ENCODE peak calls at places on chromosome 16, in ten cellular contexts. S is colonic mucosa; B is cardiac muscle cell; Z is Karpas-422; V is OCI-LY7; U is CD8-positive, alpha-beta T cell; K is HCT116; L is heart left ventricle; E is mesendoderm; H is Peyer's patch. Q is an unnamed sample. For H3K4me1, the result is how much of the 10 kb centered on the place peaks cover.

GRCh38 chr16:72493681-72494415 is 321.9 kb upstream of the PMFBP1 start:
- DNase-seq in U (no peak), Z (no peak), S (no peak), V (no peak), E (no peak), B (no peak), K (no peak), H (no peak), L (no peak), Q (no peak)

GRCh38 chr16:16111639-16112038 is 111.7 kb downstream of the ABCC6 start:
- DNase-seq in H (no peak), S (no peak), U (no peak), L (no peak), B (no peak), V (no peak), Z (no peak), E (no peak), K (no peak), Q (no peak)

GRCh38 chr16:81500833-81501521 is 56.4 kb downstream of the CMIP start:
- DNase-seq in V (no peak), Z (peak), E (no peak), L (no peak), S (no peak), H (no peak), K (no peak), U (no peak), B (no peak), Q (peak)

GRCh38 chr16:82754716-82755513 is 128.1 kb downstream of the CDH13 start:
- DNase-seq in E (no peak), L (no peak), K (no peak), S (no peak), Z (no peak), U (no peak), B (no peak), V (no peak), H (no peak), Q (no peak)

GRCh38 chr16:7160093-7160492 is 172.6 kb upstream of the RBFOX1 start:
- DNase-seq in Z (no peak), S (no peak), K (no peak), V (no peak), E (no peak), L (no peak), B (no peak), U (no peak), H (no peak), Q (no peak)

GRCh38 chr16:102060-102855 is 24.2 kb downstream of the MPG start:
- DNase-seq in K (no peak), H (no peak), E (no peak), L (peak), V (no peak), Z (no peak), B (no peak), S (no peak), U (no peak), Q (peak)

GRCh38 chr16:11333696-11334095 is 11.6 kb upstream of the RMI2 start:
- DNase-seq in U (no peak), V (no peak), S (no peak), K (no peak), E (no peak), Z (no peak), H (no peak), L (no peak), B (no peak), Q (peak)

GRCh38 chr16:87014112-87014511 is 303.1 kb downstream of the C16orf95 start:
- DNase-seq in L (no peak), E (no peak), B (no peak), S (no peak), H (no peak), K (no peak), V (no peak), Z (no peak), U (no peak), Q (no peak)

GRCh38 chr16:3509470-3509928 is 8.7 kb downstream of the CLUAP1 start:
- DNase-seq in H (peak), U (peak), V (no peak), E (no peak), S (peak), Z (no peak), B (no peak), K (no peak), L (no peak), Q (peak)

GRCh38 chr16:77531741-77532140 is 96.9 kb upstream of the ADAMTS18 start:
- DNase-seq in E (no peak), Z (no peak), K (no peak), B (no peak), H (no peak), V (no peak), L (no peak), S (no peak), U (no peak), Q (no peak)

GRCh38 chr16:48158296-48158695 is 2.5 kb upstream of the ABCC12 start:
- DNase-seq in H (no peak), V (no peak), Z (peak), K (peak), E (peak), S (no peak), B (no peak), L (no peak), U (no peak), Q (no peak)

GRCh38 chr16:73951541-73951940 is 345.1 kb upstream of the PSMD7 start:
- DNase-seq in B (peak), Z (no peak), L (peak), K (no peak), S (peak), U (no peak), E (no peak), V (no peak), H (no peak), Q (no peak)

GRCh38 chr16:86651823-86652222 is 73.5 kb downstream of the FOXL1 start:
- DNase-seq in Z (no peak), H (no peak), S (no peak), K (no peak), L (no peak), U (no peak), E (no peak), V (no peak), B (no peak), Q (no peak)

GRCh38 chr16:74568961-74569631 is 37.8 kb downstream of the GLG1 start:
- DNase-seq in B (no peak), U (no peak), L (no peak), S (no peak), V (no peak), K (no peak), H (no peak), E (no peak), Z (no peak), Q (no peak)

GRCh38 chr16:1474047-1474446 is 781 bp downstream of the CLCN7 start:
- DNase-seq in V (no peak), U (no peak), E (peak), K (no peak), S (no peak), L (no peak), H (no peak), B (no peak), Z (no peak), Q (no peak)

GRCh38 chr16:73080931-73081330 is 33.0 kb upstream of the ZFHX3 start:
- DNase-seq in K (no peak), E (no peak), Z (no peak), B (no peak), U (no peak), L (no peak), S (no peak), V (no peak), H (no peak), Q (no peak)

GRCh38 chr16:78310990-78311561 is 211.6 kb downstream of the WWOX start:
- DNase-seq in K (no peak), U (no peak), B (no peak), L (no peak), S (no peak), V (no peak), H (no peak), Z (no peak), E (peak), Q (no peak)

GRCh38 chr16:69223882-69224281 is 36.9 kb downstream of the SNTB2 start:
- DNase-seq in U (no peak), V (no peak), S (no peak), Z (no peak), L (no peak), H (no peak), E (no peak), K (no peak), B (no peak), Q (no peak)

GRCh38 chr16:73047536-73048291 is at the start of gene ZFHX3:
- DNase-seq in B (peak), S (peak), V (peak), H (peak), Z (peak), U (peak), K (no peak), E (peak), L (peak), Q (peak)

GRCh38 chr16:48370234-48370633 is 15.0 kb downstream of the SIAH1 start:
- DNase-seq in Z (no peak), L (no peak), U (no peak), K (no peak), B (no peak), V (no peak), H (no peak), S (no peak), E (no peak), Q (no peak)

GRCh38 chr16:4828567-4829320 is 18.3 kb downstream of the GLYR1 start:
- DNase-seq in B (no peak), Z (no peak), L (peak), V (no peak), E (no peak), H (no peak), S (no peak), U (no peak), K (no peak), Q (no peak)

DNA sequence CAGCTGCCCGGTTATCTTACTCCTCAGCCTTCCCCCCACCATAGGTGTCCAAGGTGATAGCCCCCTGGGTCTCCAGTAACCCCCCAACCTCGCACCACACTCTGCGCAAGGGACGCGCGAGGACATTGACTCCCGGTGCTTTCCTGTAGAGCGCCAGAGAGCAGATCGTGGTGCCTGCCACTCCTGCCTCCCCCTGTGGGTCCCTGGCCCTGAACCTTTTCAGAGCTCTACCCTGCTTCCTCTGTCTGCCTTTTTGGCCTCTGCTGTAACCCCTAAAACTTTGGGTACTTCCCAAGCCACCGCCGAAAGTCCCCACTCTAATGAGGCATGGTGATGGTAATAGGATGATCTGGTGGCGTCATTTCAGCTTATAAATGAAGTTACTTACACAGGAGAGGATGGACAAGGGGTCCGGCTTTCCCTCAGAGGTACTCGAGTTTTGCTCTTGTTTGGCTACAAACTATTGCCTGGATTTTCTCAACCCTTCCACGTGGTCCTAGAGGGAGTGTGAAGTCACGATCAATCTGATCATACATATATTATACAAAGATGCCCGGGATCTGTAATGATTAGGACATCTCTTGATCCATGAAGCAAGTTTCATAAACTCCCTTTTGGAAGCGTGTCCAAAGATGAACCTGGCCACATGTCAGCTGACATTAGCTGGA is 2.1 kb upstream of the CDH11 start:
- DNase-seq in H (no peak), Z (no peak), E (peak), U (no peak), B (no peak), V (no peak), K (no peak), L (no peak), S (peak), Q (peak)
- H3K4me3 ChIP-seq in H (peak), Z (no peak), E (no peak), U (no peak), B (peak), V (no peak), K (no peak), L (peak), S (peak), Q (peak)

GRCh38 chr16:30380801-30381208 is 1.6 kb downstream of the SEPTIN1 start:
- DNase-seq in S (no peak), V (no peak), Z (peak), E (no peak), H (no peak), L (no peak), K (no peak), B (no peak), U (no peak), Q (no peak)
- H3K27ac ChIP-seq in S (no peak), V (peak), Z (peak), E (no peak), H (peak), L (no peak), K (no peak), B (no peak), U (peak), Q (no peak)

GRCh38 chr16:70512456-70512855 is 10.9 kb downstream of the COG4 start:
- DNase-seq in U (no peak), B (no peak), S (no peak), H (no peak), Z (no peak), K (no peak), L (no peak), E (no peak), V (no peak), Q (no peak)

GRCh38 chr16:70510216-70510615 is 13.1 kb downstream of the COG4 start:
- DNase-seq in U (no peak), E (no peak), L (no peak), Z (no peak), V (no peak), K (no peak), S (no peak), H (no peak), B (no peak), Q (no peak)

GRCh38 chr16:70511833-70512232 is 11.5 kb downstream of the COG4 start:
- DNase-seq in Z (no peak), L (no peak), H (no peak), E (no peak), U (no peak), V (no peak), B (no peak), K (no peak), S (no peak), Q (no peak)

DNA sequence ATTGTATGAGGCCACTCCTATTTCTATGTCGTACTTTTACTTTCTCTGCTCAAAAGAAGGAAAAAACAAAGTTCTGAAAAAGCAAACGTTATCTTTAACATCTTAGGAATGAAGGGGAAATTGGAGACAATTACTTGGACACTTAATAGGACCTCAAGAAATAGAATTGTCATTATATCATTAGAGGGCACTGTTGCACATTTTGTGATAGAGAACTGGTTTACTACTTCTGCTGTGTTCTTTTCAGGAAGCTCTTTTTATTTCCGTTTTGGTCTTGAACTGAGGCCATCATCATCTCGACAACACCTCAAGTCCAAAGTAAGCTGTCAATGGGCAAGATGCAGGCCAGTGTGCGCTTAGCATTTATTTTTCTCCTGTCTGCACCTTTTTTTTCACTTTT is 14.6 kb downstream of the COG4 start:
- DNase-seq in S (no peak), L (no peak), E (no peak), V (peak), B (no peak), Z (peak), U (no peak), H (no peak), K (no peak), Q (no peak)
- H3K4me1 ChIP-seq in S (under half), L (under half), E (under half), V (under half), B (under half), Z (under half), U (under half), H (under half), K (under half), Q (under half)

DNA sequence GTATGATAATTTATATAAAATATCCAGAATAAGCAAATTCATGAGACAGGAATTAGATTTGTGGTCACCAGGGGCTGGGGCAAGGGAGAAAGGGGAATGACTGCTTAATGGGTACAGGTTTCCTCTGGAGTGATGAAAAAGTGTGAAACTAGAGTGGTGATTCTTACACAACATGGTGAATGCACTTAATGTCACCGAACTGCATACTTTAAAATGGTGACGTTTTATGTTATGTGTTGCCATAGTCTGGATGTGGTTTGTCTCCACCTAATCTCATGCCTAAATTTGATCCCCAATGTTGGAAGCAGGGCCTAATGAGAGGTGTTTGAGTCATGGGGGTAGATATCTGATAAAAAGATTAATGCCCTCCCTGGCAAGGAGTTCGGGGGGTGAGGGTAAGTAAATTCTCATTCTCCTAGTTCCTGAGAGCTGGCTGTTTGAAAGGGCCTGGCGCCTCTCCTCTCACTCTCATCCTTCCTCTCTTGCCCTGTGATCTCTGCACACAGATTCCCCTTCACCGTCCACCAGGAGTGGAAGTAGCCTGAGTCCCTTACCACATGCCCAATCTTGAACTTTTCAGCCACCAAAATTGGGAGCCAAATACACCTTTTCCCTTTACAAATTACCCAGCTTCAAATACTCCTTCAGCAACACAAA is 15.3 kb downstream of the XPO6 start:
- DNase-seq in B (no peak), V (no peak), S (no peak), H (no peak), Z (no peak), L (no peak), K (no peak), E (no peak), U (no peak), Q (no peak)
- H3K4me3 ChIP-seq in B (no peak), V (no peak), S (no peak), H (no peak), Z (no peak), L (no peak), K (no peak), E (no peak), U (no peak), Q (no peak)

GRCh38 chr16:85265161-85265784 is 153.0 kb upstream of the CIBAR2 start:
- DNase-seq in E (no peak), V (no peak), Z (peak), H (no peak), U (no peak), L (no peak), S (no peak), K (no peak), B (no peak), Q (no peak)

GRCh38 chr16:85265789-85266188 is 153.5 kb upstream of the CIBAR2 start:
- DNase-seq in E (no peak), V (no peak), S (no peak), Z (no peak), H (no peak), B (no peak), L (no peak), U (no peak), K (no peak), Q (no peak)

GRCh38 chr16:85264752-85265151 is 152.5 kb upstream of the CIBAR2 start:
- DNase-seq in S (no peak), V (no peak), Z (no peak), L (no peak), B (no peak), K (no peak), H (no peak), E (no peak), U (no peak), Q (no peak)

GRCh38 chr16:85267414-85267945 is 155.2 kb upstream of the CIBAR2 start:
- DNase-seq in U (no peak), L (no peak), Z (no peak), B (no peak), K (no peak), S (no peak), H (no peak), E (no peak), V (no peak), Q (no peak)

DNA sequence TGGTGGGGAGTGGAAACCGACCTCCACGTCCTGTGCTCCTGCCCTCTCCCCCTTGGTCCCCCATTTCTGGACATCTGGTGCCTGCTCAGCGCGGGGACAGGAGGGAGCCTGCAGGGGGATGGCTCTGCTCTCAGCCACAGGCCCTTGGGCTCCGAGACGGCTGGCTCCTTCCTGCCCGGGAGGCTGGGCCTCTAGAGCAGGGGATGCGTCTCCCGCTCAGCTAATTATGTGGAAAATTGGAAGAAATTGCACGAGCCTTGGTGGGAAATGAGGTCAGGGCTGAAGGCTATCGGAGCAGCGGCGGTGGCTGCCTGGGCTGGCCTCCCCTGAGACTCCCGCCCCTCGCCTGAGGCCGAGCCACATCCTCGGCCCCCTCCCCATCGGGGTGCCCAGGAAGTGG is 154.6 kb upstream of the CIBAR2 start:
- DNase-seq in Z (no peak), K (no peak), H (no peak), L (no peak), E (no peak), S (no peak), V (no peak), B (no peak), U (no peak), Q (no peak)
- H3K27ac ChIP-seq in Z (no peak), K (no peak), H (no peak), L (no peak), E (no peak), S (no peak), V (no peak), B (no peak), U (no peak), Q (no peak)

GRCh38 chr16:49674990-49675389 is 180.9 kb downstream of the ZNF423 start:
- DNase-seq in L (no peak), H (no peak), Z (no peak), U (no peak), S (no peak), K (no peak), V (no peak), E (no peak), B (no peak), Q (no peak)

GRCh38 chr16:49674255-49674980 is 181.5 kb downstream of the ZNF423 start:
- DNase-seq in K (no peak), H (no peak), U (no peak), L (no peak), Z (no peak), S (no peak), B (no peak), E (no peak), V (no peak), Q (no peak)

GRCh38 chr16:49672753-49673152 is 183.2 kb downstream of the ZNF423 start:
- DNase-seq in U (no peak), K (no peak), Z (no peak), E (no peak), H (no peak), L (no peak), V (no peak), S (no peak), B (no peak), Q (no peak)

GRCh38 chr16:49675417-49675816 is 180.5 kb downstream of the ZNF423 start:
- DNase-seq in E (no peak), K (no peak), V (no peak), L (no peak), S (no peak), U (no peak), H (no peak), Z (no peak), B (no peak), Q (no peak)

GRCh38 chr16:49673442-49673841 is 182.5 kb downstream of the ZNF423 start:
- DNase-seq in U (no peak), E (no peak), S (no peak), B (no peak), L (no peak), H (no peak), V (no peak), K (no peak), Z (no peak), Q (no peak)
- H3K4me1 ChIP-seq in U (under half), E (under half), S (under half), B (under half), L (under half), H (under half), V (under half), K (under half), Z (under half), Q (under half)

DNA sequence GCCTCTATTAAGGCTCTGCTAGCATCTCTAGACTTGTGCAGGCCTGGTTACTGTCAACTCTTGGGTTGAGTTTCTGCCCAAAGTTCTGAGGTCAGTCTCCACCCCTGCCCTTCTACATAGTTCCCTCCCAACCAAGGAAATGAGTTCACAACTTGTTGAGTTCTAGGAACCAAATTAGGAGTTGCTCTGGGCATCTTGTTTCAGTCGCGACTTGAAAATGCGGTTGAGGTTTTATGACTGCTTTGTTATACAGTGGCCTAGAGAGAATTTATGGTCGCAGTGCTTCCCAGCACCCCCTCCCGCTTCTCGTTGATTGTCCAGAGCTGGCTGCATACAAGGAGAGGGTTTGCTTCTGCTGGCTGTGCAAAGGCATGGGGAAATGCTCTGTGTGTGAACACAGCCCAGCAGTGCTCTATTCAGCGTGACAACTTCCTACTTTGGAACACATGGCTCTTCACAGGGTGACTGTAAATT is 20.2 kb downstream of the GNAO1 start:
- DNase-seq in B (no peak), V (no peak), H (no peak), E (peak), Z (no peak), K (no peak), S (no peak), U (no peak), L (no peak), Q (peak)
- H3K4me3 ChIP-seq in B (no peak), V (no peak), H (no peak), E (no peak), Z (no peak), K (no peak), S (no peak), U (no peak), L (no peak), Q (no peak)

Q was measured in kidney.